ENCODE peak calls at places on chromosome 2, in four cellular contexts. B, E, F and G are unnamed samples.
A peak's percentile ranks its signal among the peaks of the same experiment; 100 is the strongest.

GRCh38 chr2:82254728-82255127 is 1950.2 kb upstream of the LRRTM1 start:
- DNase-seq in B (no peak), E (no peak), F (no peak), G (no peak)

GRCh38 chr2:178480227-178481181 is at the start of gene PLEKHA3:
- DNase-seq in B (peak; percentile 97), E (peak; percentile 91), F (peak; percentile 90), G (peak; percentile 85)

GRCh38 chr2:27566628-27567027 is 16.2 kb upstream of the ZNF512 start:
- DNase-seq in B (no peak), E (no peak), F (no peak), G (no peak)

GRCh38 chr2:176555781-176556180 is 286.5 kb downstream of the MTX2 start:
- DNase-seq in B (no peak), E (peak; percentile 60), F (peak; percentile 60), G (no peak)

GRCh38 chr2:222320441-222321395 is 21.9 kb upstream of the PAX3 start:
- DNase-seq in B (peak; percentile 40), E (no peak), F (peak; percentile 65), G (no peak)

GRCh38 chr2:58449286-58450010 is 208.3 kb upstream of the FANCL start:
- DNase-seq in B (no peak), E (no peak), F (no peak), G (no peak)

GRCh38 chr2:192886636-192887035 is 691.9 kb upstream of the TMEFF2 start:
- DNase-seq in B (no peak), E (no peak), F (no peak), G (no peak)

GRCh38 chr2:47905454-47906260 is 641 bp downstream of the FBXO11 start:
- DNase-seq in B (peak; percentile 66), E (peak; percentile 34), F (peak; percentile 64), G (peak; percentile 80)

GRCh38 chr2:71800106-71800809 is 346.9 kb downstream of the DYSF start:
- DNase-seq in B (no peak), E (no peak), F (no peak), G (no peak)

GRCh38 chr2:219803294-219803693 is 175.9 kb downstream of the SLC4A3 start:
- DNase-seq in B (peak; percentile 7), E (no peak), F (no peak), G (no peak)

GRCh38 chr2:215905691-215906090 is 107.7 kb downstream of the MREG start:
- DNase-seq in B (no peak), E (no peak), F (no peak), G (no peak)

GRCh38 chr2:28592481-28592880 is 96.6 kb downstream of the PLB1 start:
- DNase-seq in B (no peak), E (no peak), F (no peak), G (no peak)

GRCh38 chr2:237697586-237698337 is 70.4 kb downstream of the LRRFIP1 start:
- DNase-seq in B (peak; percentile 63), E (peak; percentile 29), F (no peak), G (no peak)

GRCh38 chr2:15048000-15048399 is 415.5 kb downstream of the LRATD1 start:
- DNase-seq in B (no peak), E (no peak), F (no peak), G (no peak)

GRCh38 chr2:28322051-28322450 is 70.6 kb upstream of the FOSL2 start:
- DNase-seq in B (no peak), E (no peak), F (no peak), G (no peak)

GRCh38 chr2:84556190-84556589 is 39.9 kb downstream of the DNAH6 start:
- DNase-seq in B (no peak), E (no peak), F (no peak), G (no peak)

GRCh38 chr2:102065675-102066252 is 74.0 kb downstream of the IL1R2 start:
- DNase-seq in B (peak; percentile 91), E (no peak), F (no peak), G (no peak)

GRCh38 chr2:15561574-15562344 is 625 bp upstream of the NBAS start:
- DNase-seq in B (no peak), E (no peak), F (no peak), G (no peak)

GRCh38 chr2:238139141-238139840 is 823 bp downstream of the KLHL30 start:
- DNase-seq in B (no peak), E (peak; percentile 63), F (peak; percentile 86), G (no peak)

GRCh38 chr2:3606370-3607124 is 11.6 kb downstream of the COLEC11 start:
- DNase-seq in B (no peak), E (no peak), F (peak; percentile 39), G (no peak)

GRCh38 chr2:9029721-9030120 is 26.2 kb upstream of the MBOAT2 start:
- DNase-seq in B (no peak), E (no peak), F (no peak), G (no peak)

GRCh38 chr2:85433511-85434089 is 15.1 kb downstream of the SH2D6 start:
- DNase-seq in B (peak; percentile 85), E (no peak), F (no peak), G (no peak)

GRCh38 chr2:157853211-157853610 is 22.9 kb downstream of the ACVR1 start:
- DNase-seq in B (no peak), E (no peak), F (no peak), G (no peak)

GRCh38 chr2:96880891-96881273 is 11.0 kb upstream of the SEMA4C start:
- DNase-seq in B (no peak), E (no peak), F (no peak), G (no peak)

GRCh38 chr2:161905389-161906046 is 168.5 kb downstream of the DPP4 start:
- DNase-seq in B (no peak), E (no peak), F (no peak), G (no peak)

GRCh38 chr2:142037744-142038143 is 93.1 kb downstream of the LRP1B start:
- DNase-seq in B (peak; percentile 10), E (no peak), F (no peak), G (no peak)

GRCh38 chr2:12929806-12930205 is 213.1 kb downstream of the TRIB2 start:
- DNase-seq in B (peak; percentile 29), E (no peak), F (no peak), G (no peak)

GRCh38 chr2:109173311-109174171 is 44.5 kb downstream of the SH3RF3 start:
- DNase-seq in B (peak; percentile 96), E (no peak), F (no peak), G (peak; percentile 17)

GRCh38 chr2:216492951-216493685 is 5.5 kb upstream of the RPL37A start:
- DNase-seq in B (peak; percentile 53), E (no peak), F (no peak), G (no peak)

GRCh38 chr2:234500394-234501006 is 3.6 kb upstream of the ARL4C start:
- DNase-seq in B (peak; percentile 67), E (peak; percentile 59), F (peak; percentile 57), G (no peak)

GRCh38 chr2:190637903-190638618 is 10.8 kb upstream of the NAB1 start:
- DNase-seq in B (peak; percentile 6), E (no peak), F (no peak), G (no peak)

GRCh38 chr2:10004836-10005235 is 38.5 kb upstream of the KLF11 start:
- DNase-seq in B (no peak), E (no peak), F (no peak), G (no peak)

GRCh38 chr2:70767699-70768584 is at the start of gene ADD2:
- DNase-seq in B (peak; percentile 10), E (peak; percentile 73), F (peak; percentile 80), G (peak; percentile 70)

GRCh38 chr2:102080451-102081054 is 62.0 kb upstream of the IL1R1 start:
- DNase-seq in B (peak; percentile 52), E (no peak), F (no peak), G (no peak)

GRCh38 chr2:224555823-224556366 is 29.3 kb downstream of the CUL3 start:
- DNase-seq in B (no peak), E (no peak), F (no peak), G (no peak)

GRCh38 chr2:224401641-224402342 is at the start of gene FAM124B:
- DNase-seq in B (peak; percentile 98), E (no peak), F (no peak), G (no peak)

GRCh38 chr2:24179683-24180082 is 4.8 kb downstream of the FAM228A start:
- DNase-seq in B (no peak), E (no peak), F (no peak), G (no peak)

GRCh38 chr2:169716229-169716886 is 17.3 kb upstream of the KLHL23 start:
- DNase-seq in B (peak; percentile 73), E (no peak), F (no peak), G (no peak)

GRCh38 chr2:229273384-229274338 is 2.6 kb upstream of the PID1 start:
- DNase-seq in B (peak; percentile 81), E (peak; percentile 89), F (peak; percentile 65), G (peak; percentile 56)

GRCh38 chr2:64847930-64848329 is 141.3 kb upstream of the SLC1A4 start:
- DNase-seq in B (no peak), E (peak; percentile 48), F (no peak), G (no peak)
- H2AFZ ChIP-seq in B (no peak overlapping the region), E (no peak overlapping the region), F (peak overlapping the region; percentile 24), G (peak overlapping the region; percentile 67)

GRCh38 chr2:79162801-79163200 is 3.2 kb upstream of the REG3A start:
- DNase-seq in B (no peak), E (no peak), F (no peak), G (no peak)
- H2BK12ac ChIP-seq in B (no peak overlapping the region), E (no peak overlapping the region), F (no peak overlapping the region), G (no peak overlapping the region)

GRCh38 chr2:239305222-239305575 is 95.6 kb downstream of the HDAC4 start:
- DNase-seq in B (no peak), E (no peak), F (no peak), G (no peak)
- H2AFZ ChIP-seq in B (no peak overlapping the region), E (no peak overlapping the region), F (no peak overlapping the region), G (no peak overlapping the region)

DNA sequence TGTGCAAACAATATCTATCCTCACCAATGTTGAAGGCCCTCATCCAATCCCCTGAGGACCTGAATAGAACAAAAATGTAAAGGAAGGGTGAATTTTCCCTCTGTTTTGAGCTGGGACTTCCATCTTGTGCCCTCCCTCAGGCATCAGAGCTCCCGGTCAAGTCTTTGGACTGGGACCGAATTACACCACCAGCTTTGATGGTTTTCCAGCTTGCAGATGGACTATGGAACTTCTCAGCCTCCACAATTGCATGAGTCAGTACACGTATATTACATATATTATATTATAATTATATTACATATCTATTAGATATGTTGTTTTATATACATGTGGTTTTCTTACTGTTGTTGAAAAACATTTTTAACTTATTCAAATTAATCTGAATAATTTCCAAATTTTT is 496.4 kb downstream of the CMPK2 start:
- DNase-seq in B (no peak), E (no peak), F (no peak), G (no peak)
- H2BK12ac ChIP-seq in B (no peak overlapping the region), E (no peak overlapping the region), F (no peak overlapping the region), G (no peak overlapping the region)